ENCODE peak calls at places on chromosomes 12 and 14, in ten cellular contexts. One of them, this sample, is unnamed.

GRCh38 chr14:35390577-35391387 is 13.8 kb downstream of the NFKBIA start:
- DNase-seq in astrocyte: peak
- DNase-seq in hepatocyte: no peak
- DNase-seq in ovary: no peak
- DNase-seq in uterus: no peak
- DNase-seq in right atrium auricular region: no peak
- DNase-seq in CD4-positive, alpha-beta T cell: no peak
- DNase-seq in thoracic aorta: no peak
- DNase-seq in effector memory CD4-positive, alpha-beta T cell: no peak
- DNase-seq in adrenal gland: no peak
- DNase-seq in this sample: no peak

GRCh38 chr14:70654609-70655008 is 12.9 kb downstream of the TTC9 start:
- DNase-seq in astrocyte: no peak
- DNase-seq in hepatocyte: no peak
- DNase-seq in ovary: no peak
- DNase-seq in uterus: no peak
- DNase-seq in right atrium auricular region: no peak
- DNase-seq in CD4-positive, alpha-beta T cell: no peak
- DNase-seq in thoracic aorta: no peak
- DNase-seq in effector memory CD4-positive, alpha-beta T cell: no peak
- DNase-seq in adrenal gland: no peak
- DNase-seq in this sample: no peak

GRCh38 chr14:78721756-78722455 is 551.7 kb downstream of the NRXN3 start:
- DNase-seq in astrocyte: no peak
- DNase-seq in hepatocyte: no peak
- DNase-seq in ovary: no peak
- DNase-seq in uterus: no peak
- DNase-seq in right atrium auricular region: no peak
- DNase-seq in CD4-positive, alpha-beta T cell: no peak
- DNase-seq in thoracic aorta: no peak
- DNase-seq in effector memory CD4-positive, alpha-beta T cell: no peak
- DNase-seq in adrenal gland: no peak
- DNase-seq in this sample: no peak

GRCh38 chr12:108598553-108599250 is 818 bp upstream of the TMEM119 start:
- DNase-seq in astrocyte: no peak
- DNase-seq in hepatocyte: no peak
- DNase-seq in ovary: no peak
- DNase-seq in uterus: no peak
- DNase-seq in right atrium auricular region: no peak
- DNase-seq in CD4-positive, alpha-beta T cell: no peak
- DNase-seq in thoracic aorta: no peak
- DNase-seq in effector memory CD4-positive, alpha-beta T cell: no peak
- DNase-seq in adrenal gland: no peak
- DNase-seq in this sample: no peak

GRCh38 chr14:89096946-89097345 is 272.5 kb downstream of the TTC8 start:
- DNase-seq in astrocyte: no peak
- DNase-seq in hepatocyte: no peak
- DNase-seq in ovary: no peak
- DNase-seq in uterus: no peak
- DNase-seq in right atrium auricular region: no peak
- DNase-seq in CD4-positive, alpha-beta T cell: no peak
- DNase-seq in thoracic aorta: no peak
- DNase-seq in effector memory CD4-positive, alpha-beta T cell: no peak
- DNase-seq in adrenal gland: no peak
- DNase-seq in this sample: no peak

GRCh38 chr12:117300131-117300530 is 61.3 kb downstream of the NOS1 start:
- DNase-seq in astrocyte: no peak
- DNase-seq in hepatocyte: no peak
- DNase-seq in ovary: no peak
- DNase-seq in uterus: no peak
- DNase-seq in right atrium auricular region: no peak
- DNase-seq in CD4-positive, alpha-beta T cell: no peak
- DNase-seq in thoracic aorta: no peak
- DNase-seq in effector memory CD4-positive, alpha-beta T cell: no peak
- DNase-seq in adrenal gland: no peak
- DNase-seq in this sample: no peak

GRCh38 chr12:34349673-34349961 is 327.3 kb downstream of the ALG10 start:
- DNase-seq in astrocyte: no peak
- DNase-seq in hepatocyte: no peak
- DNase-seq in ovary: no peak
- DNase-seq in uterus: no peak
- DNase-seq in right atrium auricular region: no peak
- DNase-seq in CD4-positive, alpha-beta T cell: no peak
- DNase-seq in thoracic aorta: no peak
- DNase-seq in effector memory CD4-positive, alpha-beta T cell: no peak
- DNase-seq in adrenal gland: no peak
- DNase-seq in this sample: no peak

GRCh38 chr12:93441111-93441616 is 583 bp downstream of the UBE2N start:
- DNase-seq in astrocyte: no peak
- DNase-seq in hepatocyte: peak
- DNase-seq in ovary: peak
- DNase-seq in uterus: peak
- DNase-seq in right atrium auricular region: no peak
- DNase-seq in CD4-positive, alpha-beta T cell: peak
- DNase-seq in thoracic aorta: no peak
- DNase-seq in effector memory CD4-positive, alpha-beta T cell: peak
- DNase-seq in adrenal gland: peak
- DNase-seq in this sample: peak

GRCh38 chr12:19220205-19220604 is 90.7 kb downstream of the PLEKHA5 start:
- DNase-seq in astrocyte: peak
- DNase-seq in hepatocyte: no peak
- DNase-seq in ovary: no peak
- DNase-seq in uterus: no peak
- DNase-seq in right atrium auricular region: no peak
- DNase-seq in CD4-positive, alpha-beta T cell: no peak
- DNase-seq in thoracic aorta: no peak
- DNase-seq in effector memory CD4-positive, alpha-beta T cell: no peak
- DNase-seq in adrenal gland: no peak
- DNase-seq in this sample: no peak

GRCh38 chr14:41285193-41285748 is 321.4 kb upstream of the LRFN5 start:
- DNase-seq in astrocyte: peak
- DNase-seq in hepatocyte: peak
- DNase-seq in ovary: no peak
- DNase-seq in uterus: no peak
- DNase-seq in right atrium auricular region: no peak
- DNase-seq in CD4-positive, alpha-beta T cell: no peak
- DNase-seq in thoracic aorta: no peak
- DNase-seq in effector memory CD4-positive, alpha-beta T cell: no peak
- DNase-seq in adrenal gland: peak
- DNase-seq in this sample: peak

GRCh38 chr12:123441523-123442164 is 5.2 kb upstream of the RILPL2 start:
- DNase-seq in astrocyte: no peak
- DNase-seq in hepatocyte: no peak
- DNase-seq in ovary: no peak
- DNase-seq in uterus: no peak
- DNase-seq in right atrium auricular region: no peak
- DNase-seq in CD4-positive, alpha-beta T cell: no peak
- DNase-seq in thoracic aorta: no peak
- DNase-seq in effector memory CD4-positive, alpha-beta T cell: no peak
- DNase-seq in adrenal gland: no peak
- DNase-seq in this sample: no peak

GRCh38 chr12:5243014-5243413 is 188.9 kb upstream of the NTF3 start:
- DNase-seq in astrocyte: no peak
- DNase-seq in hepatocyte: no peak
- DNase-seq in ovary: no peak
- DNase-seq in uterus: no peak
- DNase-seq in right atrium auricular region: no peak
- DNase-seq in CD4-positive, alpha-beta T cell: no peak
- DNase-seq in thoracic aorta: no peak
- DNase-seq in effector memory CD4-positive, alpha-beta T cell: no peak
- DNase-seq in adrenal gland: no peak
- DNase-seq in this sample: no peak

GRCh38 chr14:100498068-100498467 is 89.1 kb downstream of the BEGAIN start:
- DNase-seq in astrocyte: no peak
- DNase-seq in hepatocyte: no peak
- DNase-seq in ovary: no peak
- DNase-seq in uterus: no peak
- DNase-seq in right atrium auricular region: no peak
- DNase-seq in CD4-positive, alpha-beta T cell: no peak
- DNase-seq in thoracic aorta: no peak
- DNase-seq in effector memory CD4-positive, alpha-beta T cell: no peak
- DNase-seq in adrenal gland: no peak
- DNase-seq in this sample: no peak

GRCh38 chr12:120767071-120768024 is 41.7 kb downstream of the ACADS start:
- DNase-seq in astrocyte: no peak
- DNase-seq in hepatocyte: no peak
- DNase-seq in ovary: no peak
- DNase-seq in uterus: no peak
- DNase-seq in right atrium auricular region: no peak
- DNase-seq in CD4-positive, alpha-beta T cell: no peak
- DNase-seq in thoracic aorta: no peak
- DNase-seq in effector memory CD4-positive, alpha-beta T cell: no peak
- DNase-seq in adrenal gland: no peak
- DNase-seq in this sample: no peak

GRCh38 chr14:32075636-32076277 is 1.3 kb upstream of the ARHGAP5 start:
- DNase-seq in astrocyte: peak
- DNase-seq in hepatocyte: peak
- DNase-seq in ovary: peak
- DNase-seq in uterus: no peak
- DNase-seq in right atrium auricular region: peak
- DNase-seq in CD4-positive, alpha-beta T cell: no peak
- DNase-seq in thoracic aorta: no peak
- DNase-seq in effector memory CD4-positive, alpha-beta T cell: no peak
- DNase-seq in adrenal gland: peak
- DNase-seq in this sample: no peak

DNA sequence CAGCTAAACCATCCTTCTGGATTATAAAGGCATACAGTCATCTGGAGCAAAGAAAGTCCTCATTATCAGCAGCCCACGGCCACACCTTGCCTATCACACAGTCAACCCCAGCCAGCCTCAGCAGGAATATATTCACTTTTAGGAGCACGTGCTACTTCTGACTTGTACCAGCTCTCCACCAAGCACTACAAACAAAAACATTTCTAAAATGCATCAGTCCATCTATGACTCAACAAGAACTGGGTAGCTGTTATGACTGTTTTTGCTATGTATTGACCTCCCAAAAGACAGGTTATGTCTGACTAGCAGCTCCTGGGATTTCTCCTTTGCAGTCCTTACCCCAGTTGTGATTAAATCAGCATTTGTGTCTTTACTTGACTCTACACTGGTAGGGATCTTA is 31.2 kb downstream of the NUAK1 start:
- DNase-seq in astrocyte: peak
- DNase-seq in hepatocyte: peak
- DNase-seq in ovary: no peak
- DNase-seq in uterus: no peak
- DNase-seq in right atrium auricular region: no peak
- DNase-seq in CD4-positive, alpha-beta T cell: no peak
- DNase-seq in thoracic aorta: no peak
- DNase-seq in effector memory CD4-positive, alpha-beta T cell: no peak
- DNase-seq in adrenal gland: no peak
- DNase-seq in this sample: no peak
- H3K27ac ChIP-seq in astrocyte: peak
- H3K27ac ChIP-seq in hepatocyte: peak
- H3K27ac ChIP-seq in ovary: no peak
- H3K27ac ChIP-seq in uterus: peak
- H3K27ac ChIP-seq in right atrium auricular region: peak
- H3K27ac ChIP-seq in CD4-positive, alpha-beta T cell: no peak
- H3K27ac ChIP-seq in thoracic aorta: peak
- H3K27ac ChIP-seq in effector memory CD4-positive, alpha-beta T cell: no peak
- H3K27ac ChIP-seq in adrenal gland: no peak
- H3K27ac ChIP-seq in this sample: no peak

GRCh38 chr12:6954754-6955461 is 3.8 kb downstream of the PTPN6 start:
- DNase-seq in astrocyte: no peak
- DNase-seq in hepatocyte: no peak
- DNase-seq in ovary: no peak
- DNase-seq in uterus: no peak
- DNase-seq in right atrium auricular region: no peak
- DNase-seq in CD4-positive, alpha-beta T cell: no peak
- DNase-seq in thoracic aorta: no peak
- DNase-seq in effector memory CD4-positive, alpha-beta T cell: no peak
- DNase-seq in adrenal gland: peak
- DNase-seq in this sample: no peak
- H3K27ac ChIP-seq in astrocyte: no peak
- H3K27ac ChIP-seq in hepatocyte: no peak
- H3K27ac ChIP-seq in ovary: no peak
- H3K27ac ChIP-seq in uterus: no peak
- H3K27ac ChIP-seq in right atrium auricular region: no peak
- H3K27ac ChIP-seq in CD4-positive, alpha-beta T cell: peak
- H3K27ac ChIP-seq in thoracic aorta: no peak
- H3K27ac ChIP-seq in effector memory CD4-positive, alpha-beta T cell: peak
- H3K27ac ChIP-seq in adrenal gland: no peak
- H3K27ac ChIP-seq in this sample: peak

GRCh38 chr14:61453103-61453767 is 131.9 kb downstream of the PRKCH start:
- DNase-seq in astrocyte: no peak
- DNase-seq in hepatocyte: no peak
- DNase-seq in ovary: no peak
- DNase-seq in uterus: no peak
- DNase-seq in right atrium auricular region: no peak
- DNase-seq in CD4-positive, alpha-beta T cell: no peak
- DNase-seq in thoracic aorta: no peak
- DNase-seq in effector memory CD4-positive, alpha-beta T cell: no peak
- DNase-seq in adrenal gland: no peak
- DNase-seq in this sample: peak

GRCh38 chr14:61451891-61452400 is 130.6 kb downstream of the PRKCH start:
- DNase-seq in astrocyte: no peak
- DNase-seq in hepatocyte: no peak
- DNase-seq in ovary: no peak
- DNase-seq in uterus: no peak
- DNase-seq in right atrium auricular region: no peak
- DNase-seq in CD4-positive, alpha-beta T cell: no peak
- DNase-seq in thoracic aorta: no peak
- DNase-seq in effector memory CD4-positive, alpha-beta T cell: no peak
- DNase-seq in adrenal gland: no peak
- DNase-seq in this sample: peak

GRCh38 chr14:61454545-61454944 is 133.2 kb downstream of the PRKCH start:
- DNase-seq in astrocyte: no peak
- DNase-seq in hepatocyte: no peak
- DNase-seq in ovary: no peak
- DNase-seq in uterus: no peak
- DNase-seq in right atrium auricular region: no peak
- DNase-seq in CD4-positive, alpha-beta T cell: no peak
- DNase-seq in thoracic aorta: no peak
- DNase-seq in effector memory CD4-positive, alpha-beta T cell: no peak
- DNase-seq in adrenal gland: no peak
- DNase-seq in this sample: no peak

GRCh38 chr14:61451491-61451890 is 130.1 kb downstream of the PRKCH start:
- DNase-seq in astrocyte: no peak
- DNase-seq in hepatocyte: no peak
- DNase-seq in ovary: no peak
- DNase-seq in uterus: no peak
- DNase-seq in right atrium auricular region: no peak
- DNase-seq in CD4-positive, alpha-beta T cell: no peak
- DNase-seq in thoracic aorta: no peak
- DNase-seq in effector memory CD4-positive, alpha-beta T cell: no peak
- DNase-seq in adrenal gland: no peak
- DNase-seq in this sample: no peak

GRCh38 chr14:61452452-61452851 is 131.1 kb downstream of the PRKCH start:
- DNase-seq in astrocyte: no peak
- DNase-seq in hepatocyte: no peak
- DNase-seq in ovary: no peak
- DNase-seq in uterus: no peak
- DNase-seq in right atrium auricular region: no peak
- DNase-seq in CD4-positive, alpha-beta T cell: peak
- DNase-seq in thoracic aorta: no peak
- DNase-seq in effector memory CD4-positive, alpha-beta T cell: peak
- DNase-seq in adrenal gland: no peak
- DNase-seq in this sample: peak
- H3K27ac ChIP-seq in astrocyte: no peak
- H3K27ac ChIP-seq in hepatocyte: no peak
- H3K27ac ChIP-seq in ovary: no peak
- H3K27ac ChIP-seq in uterus: no peak
- H3K27ac ChIP-seq in right atrium auricular region: no peak
- H3K27ac ChIP-seq in CD4-positive, alpha-beta T cell: peak
- H3K27ac ChIP-seq in thoracic aorta: no peak
- H3K27ac ChIP-seq in effector memory CD4-positive, alpha-beta T cell: peak
- H3K27ac ChIP-seq in adrenal gland: no peak
- H3K27ac ChIP-seq in this sample: peak

GRCh38 chr12:45122776-45123380 is 72.0 kb upstream of the DBX2 start:
- DNase-seq in astrocyte: peak
- DNase-seq in hepatocyte: peak
- DNase-seq in ovary: no peak
- DNase-seq in uterus: no peak
- DNase-seq in right atrium auricular region: no peak
- DNase-seq in CD4-positive, alpha-beta T cell: no peak
- DNase-seq in thoracic aorta: no peak
- DNase-seq in effector memory CD4-positive, alpha-beta T cell: no peak
- DNase-seq in adrenal gland: no peak
- DNase-seq in this sample: no peak
- H3K27ac ChIP-seq in astrocyte: no peak
- H3K27ac ChIP-seq in hepatocyte: no peak
- H3K27ac ChIP-seq in ovary: no peak
- H3K27ac ChIP-seq in uterus: no peak
- H3K27ac ChIP-seq in right atrium auricular region: no peak
- H3K27ac ChIP-seq in CD4-positive, alpha-beta T cell: no peak
- H3K27ac ChIP-seq in thoracic aorta: no peak
- H3K27ac ChIP-seq in effector memory CD4-positive, alpha-beta T cell: no peak
- H3K27ac ChIP-seq in adrenal gland: no peak
- H3K27ac ChIP-seq in this sample: no peak

This sample was measured in DND-41.